ENCODE peak calls at places on chromosomes 12 and 14, in nine cellular contexts. Y is CMK; Z is PC-3; A is fibroblast of gingiva; H is NCI-H524; T is stimulated activated CD8-positive, alpha-beta memory T cell treated with anti-CD3 and anti-CD28 coated beads, Interleukin-15, amount 100 ng/mL, for 24 hours; E is K562; K is stimulated activated CD4-positive, alpha-beta T cell treated with anti-CD3 and anti-CD28 coated beads, Interleukin-2, amount 100 ng/mL, for 48 hours; M is substantia nigra. P is an unnamed sample.

GRCh38 chr12:40587416-40587815 is 104.8 kb upstream of the CNTN1 start:
- DNase-seq in Y (no peak), Z (no peak), A (no peak), H (no peak), T (no peak), E (no peak), K (no peak), M (no peak), P (no peak)

GRCh38 chr14:104282332-104283196 is 144.2 kb downstream of the KIF26A start:
- DNase-seq in Y (no peak), Z (no peak), A (no peak), H (peak; percentile 91), T (no peak), E (no peak), K (no peak), M (no peak), P (no peak)

GRCh38 chr14:94423465-94424056 is 29.0 kb downstream of the SERPINA11 start:
- DNase-seq in Y (no peak), Z (peak; percentile 66), A (peak; percentile 57), H (peak; percentile 75), T (peak; percentile 6), E (peak; percentile 65), K (peak; percentile 49), M (no peak), P (peak; percentile 45)

GRCh38 chr12:57552306-57552651 is 2.4 kb downstream of the KIF5A start:
- DNase-seq in Y (no peak), Z (no peak), A (no peak), H (no peak), T (no peak), E (peak; percentile 88), K (no peak), M (no peak), P (no peak)

GRCh38 chr12:31017535-31017934 is 56.1 kb upstream of the DDX11 start:
- DNase-seq in Y (no peak), Z (no peak), A (no peak), H (no peak), T (no peak), E (no peak), K (no peak), M (no peak), P (no peak)

GRCh38 chr14:24403294-24404013 is 4.7 kb downstream of the NYNRIN start:
- DNase-seq in Y (no peak), Z (peak; percentile 21), A (no peak), H (no peak), T (no peak), E (no peak), K (no peak), M (no peak), P (no peak)

GRCh38 chr12:12349711-12350665 is at the start of gene MANSC1:
- DNase-seq in Y (peak; percentile 52), Z (peak; percentile 58), A (peak; percentile 23), H (peak; percentile 80), T (peak; percentile 6), E (peak; percentile 67), K (peak; percentile 44), M (no peak), P (peak; percentile 60)

GRCh38 chr14:24372701-24373416 is 4.9 kb downstream of the NFATC4 start:
- DNase-seq in Y (no peak), Z (no peak), A (peak; percentile 49), H (no peak), T (no peak), E (no peak), K (no peak), M (no peak), P (no peak)

P was measured in midbrain.